ENCODE peak calls at places on chromosome 14, in four cellular contexts. E is uterus, S is K562, Z is Peyer's patch. Y is an unnamed sample. For H3K9me3, the result is how much of the 10 kb centered on the place peaks cover.

GRCh38 chr14:72549026-72549425 is 344.9 kb downstream of the DPF3 start:
- DNase-seq in S (no peak), E (no peak), Z (no peak), Y (no peak)

GRCh38 chr14:31902002-31902401 is 175.1 kb upstream of the ARHGAP5 start:
- DNase-seq in Z (no peak), E (no peak), S (peak), Y (no peak)

GRCh38 chr14:52318829-52319604 is 4.9 kb downstream of the PTGER2 start:
- DNase-seq in E (no peak), Z (no peak), S (no peak), Y (no peak)

GRCh38 chr14:59425322-59425945 is 39.7 kb downstream of the GPR135 start:
- DNase-seq in S (no peak), E (peak), Z (no peak), Y (no peak)

GRCh38 chr14:22606380-22606779 is 8.3 kb downstream of the ABHD4 start:
- DNase-seq in E (no peak), Z (no peak), S (no peak), Y (no peak)

GRCh38 chr14:105700622-105701288 is 174.4 kb downstream of the TMEM121 start:
- DNase-seq in Z (no peak), S (no peak), E (no peak), Y (no peak)

GRCh38 chr14:35929171-35929570 is 103.0 kb downstream of the BRMS1L start:
- DNase-seq in S (no peak), E (no peak), Z (no peak), Y (no peak)

GRCh38 chr14:64465856-64466554 is 706 bp downstream of the AKAP5 start:
- DNase-seq in S (no peak), E (peak), Z (no peak), Y (no peak)

GRCh38 chr14:75440733-75441474 is 13.1 kb downstream of the JDP2 start:
- DNase-seq in E (peak), Z (no peak), S (no peak), Y (no peak)

GRCh38 chr14:70692210-70692609 is 50.5 kb downstream of the TTC9 start:
- DNase-seq in Z (no peak), E (no peak), S (no peak), Y (no peak)

GRCh38 chr14:90514015-90514398 is 117.2 kb downstream of the CALM1 start:
- DNase-seq in Z (no peak), S (no peak), E (no peak), Y (no peak)

GRCh38 chr14:90512332-90512951 is 115.6 kb downstream of the CALM1 start:
- DNase-seq in E (no peak), Z (peak), S (no peak), Y (no peak)

GRCh38 chr14:90511795-90512331 is 115.0 kb downstream of the CALM1 start:
- DNase-seq in Z (no peak), E (no peak), S (no peak), Y (no peak)

GRCh38 chr14:90514566-90514965 is 117.7 kb downstream of the CALM1 start:
- DNase-seq in S (no peak), E (no peak), Z (no peak), Y (no peak)

DNA sequence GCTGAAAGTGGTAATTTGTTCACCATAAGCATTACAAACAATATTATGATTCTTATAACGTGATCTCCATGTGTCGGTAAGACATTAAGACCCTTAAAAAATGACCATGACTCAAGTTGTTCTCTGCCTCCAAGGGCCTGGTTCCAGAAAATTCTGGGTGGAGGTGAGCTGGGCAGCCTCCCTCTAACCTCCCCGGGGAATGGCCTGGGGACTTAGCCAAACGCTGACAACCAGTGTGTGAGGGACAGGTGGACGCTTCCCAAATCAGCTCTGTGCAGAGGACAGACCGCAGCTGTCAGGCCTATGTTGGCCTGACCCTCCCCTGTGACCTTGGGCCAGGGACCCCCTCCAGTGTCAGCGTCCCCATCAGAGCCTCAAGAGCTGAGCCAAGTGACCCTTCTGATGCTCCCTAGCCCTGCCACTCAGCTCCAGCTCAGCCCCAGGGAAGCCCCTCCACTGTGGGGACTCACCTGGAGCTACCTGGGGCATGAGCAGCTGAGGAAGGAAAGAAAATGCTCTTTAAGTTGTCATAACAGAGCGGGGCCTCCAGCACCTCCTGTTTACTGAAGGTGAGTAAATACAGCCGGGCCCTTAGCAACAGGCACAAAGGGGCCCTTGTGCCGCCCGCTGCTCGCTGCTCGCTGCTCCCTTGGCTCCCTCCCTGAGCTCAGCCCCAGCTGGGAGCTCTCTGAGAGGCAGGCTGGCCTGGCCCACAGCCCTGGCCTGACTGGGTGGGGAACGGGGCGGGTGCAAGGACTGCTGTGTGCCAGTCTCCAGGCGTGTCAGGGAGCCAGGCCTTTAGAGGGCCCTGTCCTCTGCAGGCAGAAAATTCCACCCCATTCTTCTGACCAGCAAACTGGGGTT is 116.6 kb downstream of the CALM1 start:
- DNase-seq in E (peak), S (no peak), Z (peak), Y (no peak)
- H3K4me3 ChIP-seq in E (no peak), S (no peak), Z (no peak), Y (no peak)

GRCh38 chr14:20116748-20117147 is 6.2 kb downstream of the OR4K17 start:
- DNase-seq in S (peak), E (no peak), Z (no peak), Y (no peak)
- H3K9me3 ChIP-seq in S (under half), E (under half), Z (under half), Y (under half)

GRCh38 chr14:86334355-86334754 is 804.4 kb downstream of the FLRT2 start:
- DNase-seq in E (no peak), S (no peak), Z (no peak), Y (no peak)

GRCh38 chr14:86333506-86333905 is 803.6 kb downstream of the FLRT2 start:
- DNase-seq in Z (no peak), S (no peak), E (no peak), Y (no peak)
- TF ChIP-seq POLR2A in Z (no peak), S (no peak), E (no peak), Y (no peak)

GRCh38 chr14:89457007-89457406 is 40.0 kb upstream of the FOXN3 start:
- DNase-seq in Z (no peak), S (no peak), E (no peak), Y (no peak)
- H3K4me3 ChIP-seq in Z (no peak), S (no peak), E (no peak), Y (no peak)

GRCh38 chr14:56224691-56225681 is 106.8 kb downstream of the PELI2 start:
- DNase-seq in E (no peak), S (no peak), Z (peak), Y (no peak)
- H3K9me3 ChIP-seq in E (under half), S (under half), Z (under half), Y (under half)

GRCh38 chr14:56117765-56118610 is at the start of gene PELI2:
- DNase-seq in S (peak), E (peak), Z (peak), Y (peak)
- TF ChIP-seq POLR2A in S (no peak), E (peak), Z (peak), Y (no peak)

DNA sequence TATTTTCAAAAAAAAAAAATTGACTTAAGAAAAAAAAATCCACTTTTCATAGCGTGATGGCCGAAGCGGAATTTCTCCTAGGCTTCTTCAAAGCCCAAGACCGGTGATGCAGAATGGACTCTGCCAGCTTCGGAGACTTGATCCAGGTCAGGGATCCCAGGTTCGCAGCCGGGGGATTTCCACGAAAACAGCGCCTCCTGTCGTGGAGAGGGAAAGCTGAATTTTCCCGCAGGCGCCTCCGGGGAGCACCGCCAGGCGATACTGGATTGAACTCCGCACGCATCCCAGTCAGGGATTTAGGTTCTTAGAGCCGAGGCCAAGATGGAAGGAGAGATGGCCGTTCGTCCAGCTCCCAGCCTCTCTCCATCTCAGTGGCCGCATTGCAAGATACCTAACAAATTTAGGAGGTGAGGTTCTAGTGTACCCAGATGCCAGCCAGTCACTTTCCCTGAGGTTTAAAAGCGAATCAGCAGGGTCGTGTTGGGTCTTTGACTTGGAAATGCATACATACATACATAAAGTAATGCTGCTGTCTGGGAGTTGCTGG is 2.2 kb downstream of the TTC6 start:
- DNase-seq in E (no peak), S (no peak), Z (no peak), Y (no peak)
- H3K4me3 ChIP-seq in E (no peak), S (no peak), Z (no peak), Y (peak)

GRCh38 chr14:29111554-29111953 is 345.0 kb downstream of the FOXG1 start:
- DNase-seq in Z (no peak), S (no peak), E (no peak), Y (no peak)
- H3K9me3 ChIP-seq in Z (under half), S (under half), E (under half), Y (under half)